ENCODE peak calls at places on chromosomes 13 and 19, in five cellular contexts. D, S, O, H and I are unnamed samples.

GRCh38 chr13:112957295-112957677 is 11.7 kb upstream of the MCF2L start:
- DNase-seq in D (no peak), S (no peak), O (no peak), H (no peak), I (no peak)

GRCh38 chr13:112912726-112913440 is 56.1 kb upstream of the MCF2L start:
- DNase-seq in D (no peak), S (no peak), O (no peak), H (no peak), I (no peak)

GRCh38 chr13:40874138-40874776 is 84.8 kb downstream of the SLC25A15 start:
- DNase-seq in D (no peak), S (no peak), O (peak; percentile 6), H (no peak), I (peak; percentile 10)

GRCh38 chr13:43128504-43128929 is 105.1 kb downstream of the DNAJC15 start:
- DNase-seq in D (no peak), S (peak; percentile 52), O (peak; percentile 43), H (no peak), I (peak; percentile 30)

GRCh38 chr13:111131610-111132009 is 16.5 kb downstream of the ARHGEF7 start:
- DNase-seq in D (no peak), S (no peak), O (no peak), H (no peak), I (no peak)

GRCh38 chr19:11949201-11949600 is 15.6 kb upstream of the ZNF763 start:
- DNase-seq in D (no peak), S (no peak), O (peak; percentile 26), H (no peak), I (no peak)

GRCh38 chr13:97834255-97834654 is 119.2 kb upstream of the IPO5 start:
- DNase-seq in D (no peak), S (no peak), O (no peak), H (no peak), I (no peak)

GRCh38 chr13:36606060-36606459 is 67.8 kb upstream of the SERTM1 start:
- DNase-seq in D (no peak), S (no peak), O (peak; percentile 4), H (no peak), I (no peak)

GRCh38 chr13:102903659-102904407 is 58.0 kb downstream of the ERCC5 start:
- DNase-seq in D (no peak), S (no peak), O (peak; percentile 44), H (no peak), I (peak; percentile 26)

GRCh38 chr13:93805736-93806135 is 579.1 kb downstream of the GPC6 start:
- DNase-seq in D (no peak), S (no peak), O (no peak), H (no peak), I (no peak)

GRCh38 chr13:70960841-70961443 is 852.7 kb upstream of the KLHL1 start:
- DNase-seq in D (no peak), S (no peak), O (peak; percentile 59), H (no peak), I (peak; percentile 2)

GRCh38 chr13:22107549-22107948 is 436.7 kb downstream of the FGF9 start:
- DNase-seq in D (no peak), S (no peak), O (no peak), H (no peak), I (no peak)

GRCh38 chr19:3413796-3414327 is 47.5 kb downstream of the NFIC start:
- DNase-seq in D (peak; percentile 91), S (no peak), O (no peak), H (no peak), I (no peak)

GRCh38 chr19:10686661-10687517 is 14.3 kb upstream of the QTRT1 start:
- DNase-seq in D (no peak), S (no peak), O (peak; percentile 79), H (no peak), I (peak; percentile 85)

GRCh38 chr13:48492123-48493075 is 40.5 kb downstream of the RCBTB2 start:
- DNase-seq in D (peak; percentile 25), S (peak; percentile 92), O (peak; percentile 80), H (peak; percentile 60), I (peak; percentile 77)

GRCh38 chr13:98143601-98144500 is 957 bp downstream of the FARP1 start:
- DNase-seq in D (no peak), S (no peak), O (peak; percentile 53), H (no peak), I (peak; percentile 42)

GRCh38 chr19:4140237-4140711 is 13.2 kb upstream of the CREB3L3 start:
- DNase-seq in D (peak; percentile 16), S (no peak), O (peak; percentile 77), H (no peak), I (peak; percentile 79)

GRCh38 chr13:35512271-35512920 is 35.9 kb upstream of the MAB21L1 start:
- DNase-seq in D (no peak), S (no peak), O (peak; percentile 96), H (no peak), I (peak; percentile 98)

GRCh38 chr13:36536546-36536945 is 104.3 kb downstream of the CCNA1 start:
- DNase-seq in D (peak; percentile 93), S (no peak), O (no peak), H (no peak), I (no peak)

GRCh38 chr13:48804836-48805601 is 151.3 kb downstream of the CYSLTR2 start:
- DNase-seq in D (no peak), S (no peak), O (no peak), H (no peak), I (no peak)

GRCh38 chr19:57559008-57559403 is 657 bp downstream of the ZNF550 start:
- DNase-seq in D (no peak), S (no peak), O (peak; percentile 31), H (no peak), I (peak; percentile 18)

GRCh38 chr13:110531671-110532083 is 29.8 kb downstream of the RAB20 start:
- DNase-seq in D (no peak), S (no peak), O (no peak), H (no peak), I (no peak)

GRCh38 chr19:52398091-52398461 is 427 bp downstream of the ZNF528 start:
- DNase-seq in D (no peak), S (peak; percentile 44), O (no peak), H (no peak), I (no peak)

GRCh38 chr19:2412449-2412848 is 14.9 kb downstream of the TIMM13 start:
- DNase-seq in D (no peak), S (no peak), O (no peak), H (no peak), I (no peak)

GRCh38 chr19:38250821-38251563 is 5.2 kb downstream of the PPP1R14A start:
- DNase-seq in D (no peak), S (peak; percentile 88), O (peak; percentile 29), H (no peak), I (no peak)

GRCh38 chr19:17482877-17483604 is 12.7 kb downstream of the SLC27A1 start:
- DNase-seq in D (no peak), S (no peak), O (no peak), H (no peak), I (no peak)

GRCh38 chr13:109874921-109875454 is 88.6 kb upstream of the IRS2 start:
- DNase-seq in D (no peak), S (no peak), O (peak; percentile 79), H (no peak), I (peak; percentile 66)

GRCh38 chr13:36163303-36163702 is 32.1 kb upstream of the DCLK1 start:
- DNase-seq in D (peak; percentile 70), S (no peak), O (no peak), H (no peak), I (peak; percentile 61)

GRCh38 chr19:32570081-32570785 is 10.8 kb upstream of the PDCD5 start:
- DNase-seq in D (peak; percentile 10), S (no peak), O (peak; percentile 72), H (no peak), I (peak; percentile 66)

GRCh38 chr19:7515471-7516226 is at the start of gene ZNF358:
- DNase-seq in D (peak; percentile 43), S (peak; percentile 85), O (peak; percentile 60), H (no peak), I (peak; percentile 61)

GRCh38 chr13:48511621-48512232 is 21.2 kb downstream of the RCBTB2 start:
- DNase-seq in D (no peak), S (no peak), O (no peak), H (no peak), I (no peak)

GRCh38 chr13:31631071-31631470 is 108.3 kb upstream of the RXFP2 start:
- DNase-seq in D (no peak), S (no peak), O (peak; percentile 54), H (no peak), I (no peak)

GRCh38 chr13:79423801-79424642 is 18.0 kb upstream of the RBM26 start:
- DNase-seq in D (peak; percentile 44), S (no peak), O (peak; percentile 78), H (no peak), I (peak; percentile 80)

GRCh38 chr13:35720290-35720689 is 243.8 kb upstream of the MAB21L1 start:
- DNase-seq in D (no peak), S (no peak), O (no peak), H (no peak), I (no peak)

GRCh38 chr19:45640849-45641273 is 1.7 kb upstream of the EML2 start:
- DNase-seq in D (no peak), S (no peak), O (no peak), H (no peak), I (no peak)

GRCh38 chr13:110323172-110323851 is 16.2 kb downstream of the COL4A2 start:
- DNase-seq in D (no peak), S (no peak), O (peak; percentile 83), H (no peak), I (peak; percentile 26)

GRCh38 chr13:83298636-83299035 is 583.6 kb downstream of the SLITRK1 start:
- DNase-seq in D (no peak), S (no peak), O (no peak), H (no peak), I (no peak)

GRCh38 chr13:93963266-93964131 is 516.0 kb downstream of the DCT start:
- DNase-seq in D (peak; percentile 79), S (no peak), O (peak; percentile 77), H (no peak), I (peak; percentile 45)

GRCh38 chr19:6045108-6045507 is 65.2 kb downstream of the RFX2 start:
- DNase-seq in D (no peak), S (peak; percentile 30), O (no peak), H (no peak), I (no peak)